ENCODE peak calls at places on chromosomes 5 and 9, in five cellular contexts. X, I, A, C and K are unnamed samples.

GRCh38 chr5:54360089-54360488 is 49.7 kb upstream of the ARL15 start:
- DNase-seq in X (no peak), I (no peak), A (no peak), C (no peak), K (no peak)

GRCh38 chr5:65623482-65623881 is 651 bp downstream of the TRIM23 start:
- DNase-seq in X (no peak), I (no peak), A (no peak), C (no peak), K (no peak)

GRCh38 chr9:134475051-134475790 is 149.0 kb downstream of the RXRA start:
- DNase-seq in X (no peak), I (no peak), A (no peak), C (no peak), K (peak)

GRCh38 chr5:2464141-2464540 is 287.3 kb downstream of the IRX2 start:
- DNase-seq in X (no peak), I (no peak), A (no peak), C (no peak), K (no peak)

GRCh38 chr5:32785639-32786216 is 74.6 kb downstream of the NPR3 start:
- DNase-seq in X (no peak), I (no peak), A (no peak), C (no peak), K (no peak)

GRCh38 chr5:1171340-1171941 is 30.0 kb upstream of the SLC6A19 start:
- DNase-seq in X (no peak), I (no peak), A (no peak), C (no peak), K (no peak)

GRCh38 chr9:127158995-127159801 is 36.8 kb upstream of the ANGPTL2 start:
- DNase-seq in X (no peak), I (no peak), A (no peak), C (no peak), K (peak)

GRCh38 chr9:98551511-98552286 is 157.0 kb downstream of the GABBR2 start:
- DNase-seq in X (no peak), I (no peak), A (no peak), C (no peak), K (no peak)

GRCh38 chr5:135715267-135716050 is 119.0 kb upstream of the SLC25A48 start:
- DNase-seq in X (no peak), I (no peak), A (no peak), C (no peak), K (no peak)

GRCh38 chr5:32302822-32303754 is 9.7 kb downstream of the MTMR12 start:
- DNase-seq in X (no peak), I (no peak), A (no peak), C (no peak), K (no peak)

GRCh38 chr5:30501065-30501464 is 692.4 kb upstream of the CDH6 start:
- DNase-seq in X (no peak), I (no peak), A (no peak), C (no peak), K (no peak)

GRCh38 chr5:14574124-14574523 is 7.5 kb upstream of the OTULINL start:
- DNase-seq in X (no peak), I (no peak), A (no peak), C (no peak), K (no peak)